ENCODE peak calls at places on chromosomes 12 and 14, in six cellular contexts. One of them, this sample, is unnamed.

GRCh38 chr12:28938581-28939301 is 210.3 kb upstream of the FAR2 start:
- DNase-seq in dorsolateral prefrontal cortex: no peak
- DNase-seq in lower leg skin: no peak
- DNase-seq in WERI-Rb-1: no peak
- DNase-seq in fibroblast of mammary gland: no peak
- DNase-seq in endothelial cell: no peak
- DNase-seq in this sample: no peak

GRCh38 chr12:113435367-113435766 is 13.2 kb downstream of the SDSL start:
- DNase-seq in dorsolateral prefrontal cortex: no peak
- DNase-seq in lower leg skin: no peak
- DNase-seq in WERI-Rb-1: no peak
- DNase-seq in fibroblast of mammary gland: no peak
- DNase-seq in endothelial cell: no peak
- DNase-seq in this sample: no peak

GRCh38 chr14:77098470-77099353 is 654 bp downstream of the CIPC start:
- DNase-seq in dorsolateral prefrontal cortex: peak; percentile 73
- DNase-seq in lower leg skin: peak; percentile 93
- DNase-seq in WERI-Rb-1: no peak
- DNase-seq in fibroblast of mammary gland: no peak
- DNase-seq in endothelial cell: peak; percentile 25
- DNase-seq in this sample: peak; percentile 64

GRCh38 chr14:85532981-85533820 is 3.3 kb downstream of the FLRT2 start:
- DNase-seq in dorsolateral prefrontal cortex: peak; percentile 77
- DNase-seq in lower leg skin: peak; percentile 86
- DNase-seq in WERI-Rb-1: peak; percentile 66
- DNase-seq in fibroblast of mammary gland: peak; percentile 91
- DNase-seq in endothelial cell: peak; percentile 41
- DNase-seq in this sample: peak; percentile 93

GRCh38 chr12:67592228-67593011 is 56.1 kb upstream of the DYRK2 start:
- DNase-seq in dorsolateral prefrontal cortex: no peak
- DNase-seq in lower leg skin: no peak
- DNase-seq in WERI-Rb-1: no peak
- DNase-seq in fibroblast of mammary gland: peak; percentile 80
- DNase-seq in endothelial cell: no peak
- DNase-seq in this sample: peak; percentile 67

GRCh38 chr14:38367922-38368321 is 112.0 kb upstream of the CLEC14A start:
- DNase-seq in dorsolateral prefrontal cortex: no peak
- DNase-seq in lower leg skin: no peak
- DNase-seq in WERI-Rb-1: no peak
- DNase-seq in fibroblast of mammary gland: no peak
- DNase-seq in endothelial cell: no peak
- DNase-seq in this sample: no peak

GRCh38 chr12:115135800-115136211 is 451.8 kb upstream of the TBX3 start:
- DNase-seq in dorsolateral prefrontal cortex: peak; percentile 62
- DNase-seq in lower leg skin: peak; percentile 89
- DNase-seq in WERI-Rb-1: no peak
- DNase-seq in fibroblast of mammary gland: peak; percentile 19
- DNase-seq in endothelial cell: no peak
- DNase-seq in this sample: peak; percentile 8

GRCh38 chr14:53571990-53572389 is 384.6 kb downstream of the BMP4 start:
- DNase-seq in dorsolateral prefrontal cortex: no peak
- DNase-seq in lower leg skin: no peak
- DNase-seq in WERI-Rb-1: no peak
- DNase-seq in fibroblast of mammary gland: no peak
- DNase-seq in endothelial cell: no peak
- DNase-seq in this sample: no peak

GRCh38 chr12:48796976-48797375 is 8.1 kb upstream of the ADCY6 start:
- DNase-seq in dorsolateral prefrontal cortex: no peak
- DNase-seq in lower leg skin: no peak
- DNase-seq in WERI-Rb-1: no peak
- DNase-seq in fibroblast of mammary gland: no peak
- DNase-seq in endothelial cell: no peak
- DNase-seq in this sample: no peak

GRCh38 chr12:113322353-113322752 is 12.6 kb downstream of the SLC8B1 start:
- DNase-seq in dorsolateral prefrontal cortex: no peak
- DNase-seq in lower leg skin: no peak
- DNase-seq in WERI-Rb-1: no peak
- DNase-seq in fibroblast of mammary gland: peak; percentile 88
- DNase-seq in endothelial cell: no peak
- DNase-seq in this sample: no peak

GRCh38 chr12:30965613-30965985 is 39.1 kb downstream of the TSPAN11 start:
- DNase-seq in dorsolateral prefrontal cortex: no peak
- DNase-seq in lower leg skin: no peak
- DNase-seq in WERI-Rb-1: peak; percentile 45
- DNase-seq in fibroblast of mammary gland: no peak
- DNase-seq in endothelial cell: no peak
- DNase-seq in this sample: peak; percentile 32

GRCh38 chr12:57049890-57050289 is at the start of gene MYO1A:
- DNase-seq in dorsolateral prefrontal cortex: no peak
- DNase-seq in lower leg skin: no peak
- DNase-seq in WERI-Rb-1: no peak
- DNase-seq in fibroblast of mammary gland: no peak
- DNase-seq in endothelial cell: peak; percentile 40
- DNase-seq in this sample: peak; percentile 28

GRCh38 chr12:15689751-15690191 is 99.4 kb downstream of the EPS8 start:
- DNase-seq in dorsolateral prefrontal cortex: no peak
- DNase-seq in lower leg skin: no peak
- DNase-seq in WERI-Rb-1: no peak
- DNase-seq in fibroblast of mammary gland: no peak
- DNase-seq in endothelial cell: no peak
- DNase-seq in this sample: no peak

GRCh38 chr12:27244680-27245005 is 557 bp downstream of the STK38L start:
- DNase-seq in dorsolateral prefrontal cortex: no peak
- DNase-seq in lower leg skin: no peak
- DNase-seq in WERI-Rb-1: no peak
- DNase-seq in fibroblast of mammary gland: peak; percentile 68
- DNase-seq in endothelial cell: no peak
- DNase-seq in this sample: peak; percentile 59

GRCh38 chr14:93619176-93619793 is 169.0 kb downstream of the PRIMA1 start:
- DNase-seq in dorsolateral prefrontal cortex: peak; percentile 65
- DNase-seq in lower leg skin: no peak
- DNase-seq in WERI-Rb-1: peak; percentile 33
- DNase-seq in fibroblast of mammary gland: peak; percentile 61
- DNase-seq in endothelial cell: peak; percentile 46
- DNase-seq in this sample: peak; percentile 56

GRCh38 chr12:66453837-66454236 is 151.5 kb downstream of the HELB start:
- DNase-seq in dorsolateral prefrontal cortex: no peak
- DNase-seq in lower leg skin: no peak
- DNase-seq in WERI-Rb-1: no peak
- DNase-seq in fibroblast of mammary gland: no peak
- DNase-seq in endothelial cell: no peak
- DNase-seq in this sample: no peak

GRCh38 chr14:91154851-91155625 is 41.2 kb downstream of the DGLUCY start:
- DNase-seq in dorsolateral prefrontal cortex: no peak
- DNase-seq in lower leg skin: peak; percentile 86
- DNase-seq in WERI-Rb-1: no peak
- DNase-seq in fibroblast of mammary gland: peak; percentile 72
- DNase-seq in endothelial cell: no peak
- DNase-seq in this sample: peak; percentile 94

GRCh38 chr14:42517786-42518530 is 911.3 kb downstream of the LRFN5 start:
- DNase-seq in dorsolateral prefrontal cortex: no peak
- DNase-seq in lower leg skin: no peak
- DNase-seq in WERI-Rb-1: no peak
- DNase-seq in fibroblast of mammary gland: no peak
- DNase-seq in endothelial cell: no peak
- DNase-seq in this sample: peak; percentile 23

GRCh38 chr14:61527325-61528100 is 167.8 kb upstream of the HIF1A start:
- DNase-seq in dorsolateral prefrontal cortex: no peak
- DNase-seq in lower leg skin: peak; percentile 82
- DNase-seq in WERI-Rb-1: no peak
- DNase-seq in fibroblast of mammary gland: peak; percentile 86
- DNase-seq in endothelial cell: no peak
- DNase-seq in this sample: peak; percentile 80

GRCh38 chr14:69428289-69428998 is 30.0 kb downstream of the SLC39A9 start:
- DNase-seq in dorsolateral prefrontal cortex: no peak
- DNase-seq in lower leg skin: no peak
- DNase-seq in WERI-Rb-1: no peak
- DNase-seq in fibroblast of mammary gland: no peak
- DNase-seq in endothelial cell: no peak
- DNase-seq in this sample: no peak

GRCh38 chr12:100868487-100868886 is 73.9 kb downstream of the ANO4 start:
- DNase-seq in dorsolateral prefrontal cortex: no peak
- DNase-seq in lower leg skin: no peak
- DNase-seq in WERI-Rb-1: no peak
- DNase-seq in fibroblast of mammary gland: peak; percentile 79
- DNase-seq in endothelial cell: no peak
- DNase-seq in this sample: peak; percentile 15

GRCh38 chr12:89156862-89157262 is 195.4 kb downstream of the DUSP6 start:
- DNase-seq in dorsolateral prefrontal cortex: no peak
- DNase-seq in lower leg skin: no peak
- DNase-seq in WERI-Rb-1: no peak
- DNase-seq in fibroblast of mammary gland: peak; percentile 86
- DNase-seq in endothelial cell: no peak
- DNase-seq in this sample: no peak

GRCh38 chr12:89156324-89156723 is 196.0 kb downstream of the DUSP6 start:
- DNase-seq in dorsolateral prefrontal cortex: no peak
- DNase-seq in lower leg skin: no peak
- DNase-seq in WERI-Rb-1: no peak
- DNase-seq in fibroblast of mammary gland: no peak
- DNase-seq in endothelial cell: no peak
- DNase-seq in this sample: no peak

GRCh38 chr12:89153341-89153740 is 199.0 kb downstream of the DUSP6 start:
- DNase-seq in dorsolateral prefrontal cortex: no peak
- DNase-seq in lower leg skin: no peak
- DNase-seq in WERI-Rb-1: no peak
- DNase-seq in fibroblast of mammary gland: no peak
- DNase-seq in endothelial cell: no peak
- DNase-seq in this sample: no peak

GRCh38 chr12:89157413-89157812 is 194.9 kb downstream of the DUSP6 start:
- DNase-seq in dorsolateral prefrontal cortex: no peak
- DNase-seq in lower leg skin: no peak
- DNase-seq in WERI-Rb-1: no peak
- DNase-seq in fibroblast of mammary gland: no peak
- DNase-seq in endothelial cell: no peak
- DNase-seq in this sample: no peak

GRCh38 chr12:89154743-89155530 is 197.4 kb downstream of the DUSP6 start:
- DNase-seq in dorsolateral prefrontal cortex: no peak
- DNase-seq in lower leg skin: peak; percentile 81
- DNase-seq in WERI-Rb-1: no peak
- DNase-seq in fibroblast of mammary gland: peak; percentile 49
- DNase-seq in endothelial cell: no peak
- DNase-seq in this sample: no peak
- TF ChIP-seq CTCF in dorsolateral prefrontal cortex: no peak
- TF ChIP-seq CTCF in lower leg skin: no peak
- TF ChIP-seq CTCF in WERI-Rb-1: no peak
- TF ChIP-seq CTCF in fibroblast of mammary gland: peak; percentile 13
- TF ChIP-seq CTCF in endothelial cell: no peak
- TF ChIP-seq CTCF in this sample: no peak

GRCh38 chr12:53290661-53291060 is 4.7 kb upstream of the PFDN5 start:
- DNase-seq in dorsolateral prefrontal cortex: no peak
- DNase-seq in lower leg skin: no peak
- DNase-seq in WERI-Rb-1: no peak
- DNase-seq in fibroblast of mammary gland: peak; percentile 53
- DNase-seq in endothelial cell: no peak
- DNase-seq in this sample: no peak
- TF ChIP-seq CTCF in dorsolateral prefrontal cortex: no peak
- TF ChIP-seq CTCF in lower leg skin: no peak
- TF ChIP-seq CTCF in WERI-Rb-1: no peak
- TF ChIP-seq CTCF in fibroblast of mammary gland: no peak
- TF ChIP-seq CTCF in endothelial cell: no peak
- TF ChIP-seq CTCF in this sample: no peak

GRCh38 chr12:123076604-123077297 is 74.1 kb downstream of the PITPNM2 start:
- DNase-seq in dorsolateral prefrontal cortex: no peak
- DNase-seq in lower leg skin: no peak
- DNase-seq in WERI-Rb-1: no peak
- DNase-seq in fibroblast of mammary gland: no peak
- DNase-seq in endothelial cell: no peak
- DNase-seq in this sample: no peak

GRCh38 chr12:123075092-123075491 is 75.8 kb downstream of the PITPNM2 start:
- DNase-seq in dorsolateral prefrontal cortex: no peak
- DNase-seq in lower leg skin: no peak
- DNase-seq in WERI-Rb-1: no peak
- DNase-seq in fibroblast of mammary gland: no peak
- DNase-seq in endothelial cell: no peak
- DNase-seq in this sample: no peak

GRCh38 chr12:123077298-123078113 is 73.4 kb downstream of the PITPNM2 start:
- DNase-seq in dorsolateral prefrontal cortex: no peak
- DNase-seq in lower leg skin: no peak
- DNase-seq in WERI-Rb-1: no peak
- DNase-seq in fibroblast of mammary gland: no peak
- DNase-seq in endothelial cell: no peak
- DNase-seq in this sample: no peak

GRCh38 chr12:123073962-123074801 is 76.7 kb downstream of the PITPNM2 start:
- DNase-seq in dorsolateral prefrontal cortex: no peak
- DNase-seq in lower leg skin: no peak
- DNase-seq in WERI-Rb-1: no peak
- DNase-seq in fibroblast of mammary gland: no peak
- DNase-seq in endothelial cell: no peak
- DNase-seq in this sample: no peak

DNA sequence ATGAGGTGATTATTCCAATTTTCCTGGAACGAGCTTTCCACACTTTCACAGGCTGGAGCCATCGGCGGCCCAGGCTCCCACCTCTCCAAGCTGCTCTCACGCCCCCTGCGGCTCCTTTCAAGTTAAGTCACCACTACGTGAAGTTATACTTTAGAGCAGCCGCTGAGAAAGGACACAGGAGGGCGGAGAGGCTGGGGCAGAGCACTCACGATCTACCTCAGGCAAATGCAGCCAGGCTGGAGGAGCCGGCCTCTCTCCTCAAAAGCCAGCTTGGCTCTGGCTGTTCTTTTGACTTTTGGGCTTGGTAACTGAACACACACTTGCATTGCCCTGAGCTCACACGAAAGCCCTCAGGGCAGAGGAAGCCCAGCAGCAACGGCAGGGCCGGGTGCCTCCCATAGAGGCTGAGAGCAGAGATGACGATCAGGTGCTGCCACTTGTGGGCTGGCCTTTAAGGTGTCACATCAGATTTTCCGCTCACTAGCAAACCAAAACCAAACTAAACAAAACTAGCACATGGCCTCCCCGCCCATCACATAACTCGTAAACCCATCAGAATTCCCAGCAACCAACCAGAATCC is 75.2 kb downstream of the PITPNM2 start:
- DNase-seq in dorsolateral prefrontal cortex: no peak
- DNase-seq in lower leg skin: no peak
- DNase-seq in WERI-Rb-1: peak; percentile 75
- DNase-seq in fibroblast of mammary gland: no peak
- DNase-seq in endothelial cell: no peak
- DNase-seq in this sample: no peak
- TF ChIP-seq CTCF in dorsolateral prefrontal cortex: no peak
- TF ChIP-seq CTCF in lower leg skin: no peak
- TF ChIP-seq CTCF in WERI-Rb-1: peak; percentile 40
- TF ChIP-seq CTCF in fibroblast of mammary gland: no peak
- TF ChIP-seq CTCF in endothelial cell: no peak
- TF ChIP-seq CTCF in this sample: no peak

GRCh38 chr12:4584896-4585295 is 22.9 kb downstream of the DYRK4 start:
- DNase-seq in dorsolateral prefrontal cortex: no peak
- DNase-seq in lower leg skin: peak; percentile 77
- DNase-seq in WERI-Rb-1: no peak
- DNase-seq in fibroblast of mammary gland: no peak
- DNase-seq in endothelial cell: no peak
- DNase-seq in this sample: no peak

GRCh38 chr12:4580165-4580773 is 18.3 kb downstream of the DYRK4 start:
- DNase-seq in dorsolateral prefrontal cortex: no peak
- DNase-seq in lower leg skin: no peak
- DNase-seq in WERI-Rb-1: no peak
- DNase-seq in fibroblast of mammary gland: no peak
- DNase-seq in endothelial cell: no peak
- DNase-seq in this sample: no peak

GRCh38 chr12:4584281-4584680 is 22.3 kb downstream of the DYRK4 start:
- DNase-seq in dorsolateral prefrontal cortex: no peak
- DNase-seq in lower leg skin: no peak
- DNase-seq in WERI-Rb-1: no peak
- DNase-seq in fibroblast of mammary gland: no peak
- DNase-seq in endothelial cell: no peak
- DNase-seq in this sample: no peak

GRCh38 chr12:4579305-4580097 is 17.5 kb downstream of the DYRK4 start:
- DNase-seq in dorsolateral prefrontal cortex: no peak
- DNase-seq in lower leg skin: no peak
- DNase-seq in WERI-Rb-1: peak; percentile 54
- DNase-seq in fibroblast of mammary gland: peak; percentile 30
- DNase-seq in endothelial cell: no peak
- DNase-seq in this sample: no peak
- TF ChIP-seq CTCF in dorsolateral prefrontal cortex: no peak
- TF ChIP-seq CTCF in lower leg skin: no peak
- TF ChIP-seq CTCF in WERI-Rb-1: peak; percentile 63
- TF ChIP-seq CTCF in fibroblast of mammary gland: peak; percentile 5
- TF ChIP-seq CTCF in endothelial cell: no peak
- TF ChIP-seq CTCF in this sample: no peak

This sample was measured in MCF 10A.